ENCODE peak calls at places on chromosomes 12 and 14, in six cellular contexts. L is GM12878, K is IMR-90, N is K562, Z is A549, F is HepG2. E is an unnamed sample.

GRCh38 chr12:38507839-38508238 is 191.3 kb downstream of the ALG10B start:
- DNase-seq in L (no peak), K (no peak), N (no peak), Z (no peak), F (no peak), E (no peak)

GRCh38 chr14:93688239-93688666 is 100.0 kb downstream of the PRIMA1 start:
- DNase-seq in L (no peak), K (no peak), N (no peak), Z (no peak), F (no peak), E (no peak)

GRCh38 chr12:113142173-113142885 is 6.8 kb upstream of the RASAL1 start:
- DNase-seq in L (no peak), K (no peak), N (no peak), Z (no peak), F (peak), E (no peak)

GRCh38 chr12:48946206-48946605 is 11.1 kb downstream of the ARF3 start:
- DNase-seq in L (no peak), K (peak), N (no peak), Z (no peak), F (no peak), E (no peak)

GRCh38 chr14:90546767-90547166 is 149.9 kb downstream of the CALM1 start:
- DNase-seq in L (no peak), K (no peak), N (no peak), Z (no peak), F (no peak), E (no peak)

GRCh38 chr14:56145965-56146364 is 27.8 kb downstream of the PELI2 start:
- DNase-seq in L (no peak), K (peak), N (no peak), Z (no peak), F (no peak), E (no peak)

GRCh38 chr14:38078393-38078792 is 129.3 kb upstream of the SSTR1 start:
- DNase-seq in L (no peak), K (no peak), N (no peak), Z (no peak), F (no peak), E (no peak)

GRCh38 chr12:19978193-19978592 is 390.1 kb upstream of the PDE3A start:
- DNase-seq in L (no peak), K (peak), N (no peak), Z (no peak), F (no peak), E (no peak)

GRCh38 chr14:38808734-38809455 is 294.1 kb downstream of the SEC23A start:
- DNase-seq in L (no peak), K (no peak), N (peak), Z (no peak), F (peak), E (no peak)

GRCh38 chr14:100438678-100439592 is 115.8 kb downstream of the SLC25A47 start:
- DNase-seq in L (no peak), K (peak), N (no peak), Z (peak), F (peak), E (peak)

GRCh38 chr12:111578971-111579340 is 20.2 kb downstream of the ATXN2 start:
- DNase-seq in L (no peak), K (no peak), N (no peak), Z (no peak), F (no peak), E (no peak)

GRCh38 chr12:13167226-13167625 is 29.3 kb upstream of the EMP1 start:
- DNase-seq in L (no peak), K (no peak), N (no peak), Z (no peak), F (no peak), E (no peak)

GRCh38 chr14:64937821-64938193 is 4.7 kb downstream of the GPX2 start:
- DNase-seq in L (no peak), K (peak), N (no peak), Z (peak), F (peak), E (no peak)

GRCh38 chr14:66249544-66249943 is 236.6 kb upstream of the CCDC196 start:
- DNase-seq in L (no peak), K (no peak), N (no peak), Z (no peak), F (no peak), E (no peak)

DNA sequence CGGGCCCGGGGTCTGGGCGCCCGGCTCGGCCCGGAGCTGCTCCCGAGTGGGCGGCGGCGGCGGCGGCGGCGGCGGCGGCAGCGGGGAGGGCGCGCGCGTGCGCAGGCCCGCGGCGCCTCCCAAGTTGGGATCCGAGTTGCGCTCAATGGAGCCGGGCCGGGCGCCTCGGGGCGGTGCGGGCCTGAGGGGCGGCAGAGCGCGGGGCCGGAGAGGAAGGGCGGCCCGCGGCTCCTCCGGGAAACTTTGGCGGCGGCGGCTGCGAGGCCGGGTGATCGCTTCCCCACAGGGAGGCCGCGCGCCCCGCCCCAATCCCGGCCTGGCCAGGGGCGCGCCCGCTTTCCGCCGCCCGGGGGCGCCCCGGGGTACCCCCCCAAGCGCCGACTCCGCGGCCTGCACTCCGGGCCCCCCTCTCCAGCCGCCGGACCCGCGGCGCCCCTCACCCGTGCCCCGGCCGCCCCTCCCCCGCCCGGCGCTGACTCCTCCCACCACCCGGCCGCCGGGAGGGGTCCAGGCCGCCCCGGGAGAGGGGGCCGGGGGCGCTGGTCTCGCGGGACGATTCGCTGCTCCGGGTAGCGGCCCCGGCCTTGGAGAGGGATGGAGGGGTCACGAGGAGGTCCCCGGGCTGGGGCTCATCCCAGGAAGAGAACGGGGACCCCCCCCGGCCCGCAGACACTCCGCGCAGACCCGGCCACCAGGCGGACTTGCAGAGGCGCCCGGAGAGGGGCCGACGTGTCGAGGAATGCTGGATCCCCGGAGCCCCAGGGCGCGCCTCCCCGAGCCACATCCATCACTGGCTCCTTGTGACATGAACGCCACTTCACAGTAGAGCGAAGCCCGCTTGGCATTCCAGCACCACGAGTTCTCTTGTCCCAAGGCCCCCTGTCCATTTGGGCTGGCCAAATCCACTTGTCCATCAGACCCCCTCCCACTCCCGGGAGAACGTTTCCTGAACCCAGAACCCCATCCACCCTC is at the start of gene RILPL1:
- DNase-seq in L (no peak), K (peak), N (peak), Z (peak), F (peak), E (peak)
- TF ChIP-seq BHLHE40 in L (no peak), K (no peak), N (no peak), Z (no peak), F (no peak), E (no peak)

DNA sequence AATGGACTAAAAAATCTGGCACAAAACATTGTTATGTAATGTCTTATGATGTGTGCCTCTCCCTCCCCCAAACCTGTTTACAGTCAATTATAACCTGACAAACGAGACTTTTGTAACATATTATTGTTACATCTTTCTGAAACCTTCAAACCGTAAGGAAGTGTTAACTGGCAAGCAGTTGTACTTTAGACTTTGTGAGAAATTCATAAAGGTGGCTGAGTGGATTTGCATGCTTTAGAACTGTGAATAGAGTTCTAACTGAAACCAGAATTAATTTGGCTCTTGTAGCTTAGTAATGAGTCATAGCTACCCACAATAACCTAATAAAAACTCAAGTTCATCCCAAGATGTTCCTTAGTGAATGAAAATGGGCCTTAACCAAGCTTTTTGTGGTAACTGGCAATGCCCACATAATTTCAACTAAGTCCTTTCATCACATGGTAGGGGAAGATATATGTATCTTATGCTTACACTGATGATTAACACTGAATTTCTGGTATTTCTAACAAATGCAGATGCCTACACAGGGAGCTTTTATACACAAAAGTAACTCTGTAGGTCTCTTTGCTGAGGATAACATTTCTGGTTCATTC is 29.7 kb downstream of the RAD9B start:
- DNase-seq in L (peak), K (peak), N (no peak), Z (no peak), F (no peak), E (no peak)
- TF ChIP-seq BHLHE40 in L (peak), K (no peak), N (no peak), Z (no peak), F (no peak), E (no peak)

GRCh38 chr14:67474366-67474765 is 14.2 kb downstream of the TMEM229B start:
- DNase-seq in L (no peak), K (no peak), N (no peak), Z (no peak), F (no peak), E (no peak)

GRCh38 chr14:67482765-67483164 is 5.8 kb downstream of the TMEM229B start:
- DNase-seq in L (no peak), K (no peak), N (no peak), Z (no peak), F (no peak), E (no peak)

GRCh38 chr14:67473290-67474082 is 15.0 kb downstream of the TMEM229B start:
- DNase-seq in L (no peak), K (no peak), N (no peak), Z (no peak), F (no peak), E (no peak)

GRCh38 chr14:67480011-67480410 is 8.5 kb downstream of the TMEM229B start:
- DNase-seq in L (no peak), K (no peak), N (peak), Z (no peak), F (no peak), E (no peak)

GRCh38 chr14:67477926-67478915 is 10.3 kb downstream of the TMEM229B start:
- DNase-seq in L (no peak), K (no peak), N (no peak), Z (no peak), F (no peak), E (no peak)
- TF ChIP-seq BHLHE40 in L (no peak), K (no peak), N (no peak), Z (no peak), F (no peak), E (no peak)

GRCh38 chr12:53501615-53502181 is 615 bp downstream of the TARBP2 start:
- DNase-seq in L (no peak), K (no peak), N (no peak), Z (no peak), F (no peak), E (no peak)

GRCh38 chr12:53502331-53502730 is 1.2 kb downstream of the TARBP2 start:
- DNase-seq in L (no peak), K (no peak), N (peak), Z (no peak), F (no peak), E (no peak)

GRCh38 chr12:53504004-53504920 is 3.0 kb downstream of the NPFF start:
- DNase-seq in L (no peak), K (no peak), N (no peak), Z (no peak), F (no peak), E (no peak)

GRCh38 chr12:53505086-53505485 is 2.2 kb downstream of the NPFF start:
- DNase-seq in L (no peak), K (peak), N (no peak), Z (no peak), F (no peak), E (no peak)

DNA sequence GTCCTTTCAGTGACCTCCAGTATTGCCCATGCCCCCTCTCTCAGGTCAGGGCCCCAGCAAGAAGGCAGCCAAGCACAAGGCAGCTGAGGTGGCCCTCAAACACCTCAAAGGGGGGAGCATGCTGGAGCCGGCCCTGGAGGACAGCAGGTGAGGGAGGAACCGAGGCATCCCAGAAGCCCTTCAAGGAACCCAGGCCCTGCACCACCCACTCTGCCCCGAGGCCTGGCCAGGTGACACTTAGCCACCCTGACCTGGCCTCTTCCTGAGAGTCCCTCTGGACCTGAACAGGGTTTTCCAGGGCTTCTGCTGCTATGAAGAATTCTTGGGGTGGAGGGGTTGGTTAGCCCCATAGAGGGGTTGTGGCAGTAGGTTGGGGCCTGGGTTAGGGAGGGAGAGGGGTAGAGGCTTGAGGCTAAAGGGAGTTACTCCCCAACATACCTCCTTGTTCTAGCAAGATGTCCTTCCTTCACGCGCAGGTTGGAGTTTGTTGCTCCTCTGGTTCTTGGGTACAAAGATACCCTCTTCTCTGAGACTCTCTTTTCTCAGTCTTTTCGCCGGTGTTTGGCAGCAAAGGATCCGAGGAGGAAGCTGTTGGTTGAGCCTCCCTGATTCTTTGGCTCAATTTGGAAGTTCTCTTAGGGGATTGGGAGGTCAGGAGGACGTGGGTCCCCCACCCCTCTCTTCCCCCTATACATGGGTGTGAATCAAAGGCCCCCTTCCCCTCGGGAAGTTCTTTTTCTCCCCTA is 2.1 kb downstream of the TARBP2 start:
- DNase-seq in L (no peak), K (no peak), N (no peak), Z (no peak), F (no peak), E (no peak)
- TF ChIP-seq BHLHE40 in L (no peak), K (no peak), N (no peak), Z (no peak), F (no peak), E (no peak)

DNA sequence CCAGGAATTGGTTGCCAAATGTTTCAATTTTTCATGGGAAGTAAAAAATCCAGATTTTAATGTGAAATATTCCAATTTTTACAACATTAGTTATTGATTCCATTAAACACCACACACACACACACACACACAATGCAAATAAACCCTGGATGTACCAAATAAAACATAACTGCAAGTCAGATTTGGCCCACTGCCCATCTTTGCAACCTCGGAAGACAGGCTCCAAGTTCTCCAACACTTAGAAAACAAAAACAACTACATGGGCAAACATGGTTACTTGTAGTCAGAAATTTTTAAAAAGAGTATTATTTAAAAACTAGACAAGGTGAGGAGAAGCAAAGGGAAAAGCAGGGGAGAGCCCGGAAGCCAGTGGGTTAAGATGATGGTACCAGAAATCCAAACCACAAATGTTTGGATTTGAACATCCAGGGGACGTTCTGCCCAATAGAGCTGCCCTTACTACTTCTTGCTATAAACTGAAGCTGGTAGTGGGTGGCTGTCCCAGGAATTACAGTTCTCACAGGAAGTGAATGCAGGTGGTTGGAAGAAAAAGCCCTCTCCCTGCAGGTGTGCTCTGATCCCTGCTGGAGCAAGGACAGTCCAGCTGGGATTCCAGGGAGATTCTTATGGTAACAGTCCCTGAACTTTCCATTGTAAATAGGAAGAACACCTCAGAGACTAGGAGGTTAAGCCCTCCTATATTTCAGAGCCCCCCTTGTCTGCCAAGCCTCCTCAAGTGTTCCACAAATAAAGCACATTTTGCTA is 111.7 kb downstream of the SLC25A21 start:
- DNase-seq in L (no peak), K (no peak), N (no peak), Z (no peak), F (no peak), E (no peak)
- TF ChIP-seq BHLHE40 in L (no peak), K (no peak), N (no peak), Z (no peak), F (no peak), E (no peak)

GRCh38 chr12:103768467-103769123 is 72.4 kb downstream of the NT5DC3 start:
- DNase-seq in L (no peak), K (no peak), N (no peak), Z (no peak), F (no peak), E (peak)
- TF ChIP-seq BHLHE40 in L (no peak), K (no peak), N (no peak), Z (no peak), F (no peak), E (no peak)

DNA sequence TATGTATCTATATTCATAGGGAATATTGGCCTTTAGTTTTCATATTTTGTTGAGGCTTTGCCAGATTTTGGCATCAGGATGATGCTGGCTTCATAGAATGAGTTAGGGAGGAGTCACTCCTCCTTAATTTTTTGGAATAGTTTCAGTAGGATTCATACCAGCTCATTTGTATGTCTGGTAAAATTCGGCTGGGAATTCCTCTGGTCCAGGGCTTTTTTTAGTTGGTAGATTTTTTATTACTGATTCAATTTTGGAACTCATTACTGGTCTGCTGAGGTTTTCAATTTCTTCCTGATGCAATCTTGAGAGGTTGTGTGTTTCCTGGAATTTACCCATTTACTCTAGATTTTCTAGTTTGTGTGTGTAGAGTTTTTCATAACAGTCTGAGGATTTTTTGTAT is 175.2 kb downstream of the EPS8 start:
- DNase-seq in L (no peak), K (no peak), N (no peak), Z (no peak), F (no peak), E (no peak)
- TF ChIP-seq BHLHE40 in L (no peak), K (no peak), N (no peak), Z (no peak), F (no peak), E (no peak)

GRCh38 chr14:67370830-67371229 is 10.7 kb downstream of the EIF2S1 start:
- DNase-seq in L (no peak), K (peak), N (no peak), Z (no peak), F (no peak), E (no peak)

GRCh38 chr14:67359775-67360468 is at the start of the genes ATP6V1D and EIF2S1:
- DNase-seq in L (peak), K (peak), N (peak), Z (peak), F (peak), E (peak)

GRCh38 chr14:67360469-67361206 is 510 bp downstream of the EIF2S1 start:
- DNase-seq in L (no peak), K (no peak), N (peak), Z (peak), F (peak), E (no peak)

GRCh38 chr14:67365476-67365875 is 5.3 kb downstream of the EIF2S1 start:
- DNase-seq in L (no peak), K (no peak), N (no peak), Z (no peak), F (no peak), E (no peak)
- TF ChIP-seq BHLHE40 in L (no peak), K (no peak), N (no peak), Z (no peak), F (no peak), E (no peak)

GRCh38 chr12:28568083-28568482 is 377.8 kb downstream of the CCDC91 start:
- DNase-seq in L (no peak), K (peak), N (no peak), Z (peak), F (no peak), E (no peak)

GRCh38 chr12:28563926-28564325 is 373.7 kb downstream of the CCDC91 start:
- DNase-seq in L (no peak), K (peak), N (no peak), Z (no peak), F (no peak), E (no peak)

GRCh38 chr12:28558232-28558631 is 368.0 kb downstream of the CCDC91 start:
- DNase-seq in L (no peak), K (no peak), N (no peak), Z (no peak), F (no peak), E (no peak)

GRCh38 chr12:28568709-28569108 is 378.5 kb downstream of the CCDC91 start:
- DNase-seq in L (no peak), K (no peak), N (no peak), Z (no peak), F (no peak), E (no peak)

GRCh38 chr12:28563286-28563685 is 373.0 kb downstream of the CCDC91 start:
- DNase-seq in L (no peak), K (no peak), N (no peak), Z (no peak), F (no peak), E (no peak)
- TF ChIP-seq BHLHE40 in L (no peak), K (no peak), N (no peak), Z (no peak), F (no peak), E (no peak)